ENCODE peak calls at places on chromosomes 3 and 15, in seven cellular contexts. L is GM12891, A is K562, W is HepG2, C is H1, S is GM12892, U is GM12878. T is an unnamed sample.

GRCh38 chr3:127691494-127691893 is 18.7 kb downstream of the ABTB1 start:
- DNase-seq in L (no peak), C (no peak), W (no peak), S (no peak), A (no peak), U (no peak), T (no peak)

GRCh38 chr3:89300976-89301375 is 193.6 kb downstream of the EPHA3 start:
- DNase-seq in W (no peak), L (no peak), S (no peak), C (no peak), A (no peak), U (no peak), T (no peak)

GRCh38 chr3:161700998-161701397 is 204.4 kb downstream of the OTOL1 start:
- DNase-seq in U (peak), L (no peak), S (no peak), A (no peak), W (no peak), C (peak), T (no peak)

GRCh38 chr3:194267744-194268658 is 83.1 kb downstream of the CPN2 start:
- DNase-seq in A (no peak), S (no peak), W (peak), L (no peak), U (no peak), C (no peak), T (no peak)

GRCh38 chr3:186589115-186589514 is 18.6 kb downstream of the DNAJB11 start:
- DNase-seq in A (peak), U (no peak), C (no peak), S (no peak), L (no peak), W (peak), T (no peak)

GRCh38 chr3:187368251-187368733 is at the start of gene RTP4:
- DNase-seq in L (peak), S (peak), A (no peak), W (peak), C (no peak), U (peak), T (no peak)

GRCh38 chr3:34881026-34881425 is 758.3 kb upstream of the ARPP21 start:
- DNase-seq in W (no peak), C (no peak), U (no peak), L (no peak), A (no peak), S (no peak), T (no peak)

GRCh38 chr3:131109156-131109555 is 82.5 kb downstream of the NEK11 start:
- DNase-seq in C (no peak), L (no peak), U (no peak), A (no peak), W (no peak), S (no peak), T (no peak)

DNA sequence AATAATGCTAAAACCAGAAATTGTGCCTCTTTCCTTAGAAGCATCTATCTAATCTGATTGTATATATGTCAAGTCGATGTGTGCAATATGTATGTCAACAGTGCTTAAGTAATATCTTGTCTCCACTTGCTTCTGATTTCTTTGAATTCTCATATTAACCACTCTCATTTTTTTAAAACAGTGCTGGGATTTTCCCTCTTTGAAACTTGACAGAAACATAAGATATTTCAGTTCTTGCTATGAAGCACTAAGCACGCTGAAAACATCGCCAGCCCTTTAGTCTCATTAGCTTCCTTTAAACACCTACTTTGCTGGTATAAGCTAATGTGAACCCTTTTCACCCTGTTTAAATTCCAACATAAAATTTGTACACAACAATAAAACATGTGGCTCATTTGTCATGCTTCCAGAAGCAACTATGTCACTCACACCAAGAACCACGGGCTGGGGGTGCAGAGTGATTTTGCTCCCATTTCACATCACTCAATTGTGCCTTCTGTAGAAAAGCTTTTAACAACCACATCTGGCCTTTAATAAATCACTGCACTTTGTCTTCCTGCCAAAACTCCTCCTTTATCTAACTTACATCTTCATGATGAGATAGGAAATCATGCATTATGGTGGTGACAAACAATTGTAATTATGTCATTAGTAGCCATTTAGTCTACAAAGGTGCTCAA is 185.2 kb downstream of the FOXP1 start:
- DNase-seq in C (no peak), W (no peak), U (no peak), A (no peak), S (no peak), L (no peak), T (peak)
- TF ChIP-seq TAF1 in C (no peak), W (no peak), U (no peak), A (no peak), S (no peak), L (no peak), T (no peak)

GRCh38 chr3:13347390-13347966 is 72.6 kb downstream of the NUP210 start:
- DNase-seq in S (no peak), U (no peak), L (no peak), C (peak), W (no peak), A (no peak), T (no peak)
- TF ChIP-seq TAF1 in S (no peak), U (no peak), L (no peak), C (peak), W (no peak), A (no peak), T (no peak)

GRCh38 chr3:116618138-116618537 is 91.4 kb upstream of the TUSC7 start:
- DNase-seq in C (no peak), U (no peak), A (no peak), L (no peak), S (no peak), W (peak), T (no peak)
- TF ChIP-seq TAF1 in C (no peak), U (no peak), A (no peak), L (no peak), S (no peak), W (no peak), T (no peak)

DNA sequence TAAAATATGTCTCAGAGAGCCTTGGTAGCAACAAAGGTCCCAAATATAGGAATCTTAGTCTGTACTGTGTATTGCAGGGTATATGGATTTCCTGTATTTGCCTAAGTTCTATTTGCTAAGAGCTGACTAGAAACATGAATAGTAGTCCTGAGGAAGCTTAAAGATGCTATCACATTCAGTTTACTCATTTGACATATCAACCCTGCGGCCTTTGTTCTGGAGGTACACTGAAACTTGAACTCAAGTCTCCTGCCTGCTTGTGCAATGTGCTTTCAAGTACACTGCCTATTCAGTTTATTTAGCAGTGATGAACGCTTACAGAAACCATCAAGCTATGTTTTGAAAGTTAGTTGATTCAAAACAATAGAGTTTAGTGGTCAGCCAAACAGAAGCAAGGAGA is 21.1 kb downstream of the IL1RAP start:
- DNase-seq in C (no peak), W (peak), A (no peak), S (no peak), L (no peak), U (no peak), T (no peak)
- TF ChIP-seq TAF1 in C (no peak), W (no peak), A (no peak), S (no peak), L (no peak), U (no peak), T (no peak)

DNA sequence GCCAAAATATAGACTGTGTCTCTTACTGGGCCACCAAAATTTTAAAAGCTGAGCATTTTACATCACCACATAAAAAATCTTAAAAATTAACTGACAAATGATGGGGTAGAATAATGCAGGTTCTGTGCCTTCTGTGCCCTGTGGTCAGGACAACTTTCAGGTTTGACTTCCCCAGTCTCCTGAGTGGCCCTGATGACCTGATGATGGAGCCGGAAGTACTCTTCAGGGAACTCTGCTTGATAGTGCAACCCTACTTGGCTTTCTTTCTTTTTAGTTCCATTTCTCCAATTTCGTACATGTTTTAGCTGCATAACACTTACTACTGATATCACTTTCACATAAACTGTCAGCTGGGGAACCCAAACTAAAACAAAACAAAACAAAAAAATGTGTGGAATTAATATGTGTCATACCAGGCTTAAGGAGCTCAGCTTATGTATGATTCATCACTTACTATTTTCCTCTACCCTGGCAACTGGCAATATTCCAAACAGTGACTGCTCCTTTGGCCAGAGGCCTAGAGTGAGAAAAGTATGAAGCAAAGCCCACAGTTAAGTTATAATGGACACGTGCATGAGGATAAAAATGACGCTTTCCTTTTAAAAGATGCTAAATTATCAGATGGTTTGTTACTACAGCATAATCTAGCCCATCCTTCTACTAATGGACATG is 194.3 kb downstream of the BCHE start:
- DNase-seq in W (no peak), A (no peak), L (no peak), S (no peak), U (no peak), C (no peak), T (no peak)
- TF ChIP-seq TAF1 in W (no peak), A (no peak), L (no peak), S (no peak), U (no peak), C (no peak), T (no peak)

DNA sequence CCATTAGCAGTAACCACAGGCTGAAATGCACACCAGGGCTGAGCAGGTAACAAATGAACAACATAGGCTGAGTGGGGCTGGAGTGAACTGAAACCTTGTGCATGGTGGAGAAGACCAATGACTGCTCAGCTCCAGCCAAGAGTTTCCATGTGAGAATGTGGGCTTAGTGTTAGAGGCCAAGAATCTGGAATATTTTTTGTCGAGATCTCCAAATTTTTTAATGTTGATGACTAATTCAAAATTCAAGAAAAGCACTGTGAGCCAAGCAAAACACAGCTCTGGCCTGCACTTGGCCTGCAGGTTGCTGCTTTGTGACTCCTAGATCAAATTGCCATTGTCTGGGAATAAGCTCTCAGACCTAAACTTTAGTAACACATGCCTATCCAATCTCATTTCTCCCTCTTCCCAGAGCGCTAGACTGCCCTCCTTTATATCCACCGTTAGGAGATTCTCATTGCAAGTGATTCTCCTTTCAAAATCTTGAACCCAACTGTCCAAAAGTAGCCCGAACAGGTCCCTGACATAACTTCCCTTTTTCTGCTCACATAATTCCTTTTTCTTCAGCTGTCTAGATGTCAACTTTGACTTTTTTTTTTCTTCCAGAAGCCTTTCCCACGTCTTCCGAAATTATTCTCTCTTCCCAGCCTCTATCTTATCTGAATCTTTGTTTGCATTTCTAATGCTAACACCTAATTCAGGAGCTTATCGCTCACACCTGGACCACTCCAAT is 7.5 kb downstream of the SQOR start:
- DNase-seq in U (no peak), S (no peak), W (no peak), L (no peak), C (no peak), A (no peak), T (no peak)
- TF ChIP-seq TAF1 in U (no peak), S (no peak), W (no peak), L (no peak), C (no peak), A (no peak), T (no peak)